ENCODE peak calls at places on chromosomes 12 and 14, in six cellular contexts. Y is progenitor cell of endocrine pancreas; C is body of pancreas; V is KBM-7; U is activated naive CD4-positive, alpha-beta T cell treated with Interleukin-2 at 50 U/mL for 16 hours; Z is cardiac fibroblast. S is an unnamed sample.

GRCh38 chr14:24139272-24139934 is 2.0 kb downstream of the EMC9 start:
- DNase-seq in Z (no peak), Y (no peak), C (no peak), U (peak; percentile 32), V (no peak), S (no peak)

GRCh38 chr14:91957876-91958313 is 10.4 kb upstream of the FBLN5 start:
- DNase-seq in C (no peak), Y (no peak), Z (no peak), V (no peak), U (no peak), S (no peak)

GRCh38 chr12:113932411-113933196 is 33.5 kb downstream of the RBM19 start:
- DNase-seq in C (no peak), V (peak; percentile 20), U (no peak), Z (peak; percentile 72), Y (no peak), S (no peak)

GRCh38 chr14:103540816-103541493 is 12.0 kb downstream of the TRMT61A start:
- DNase-seq in C (no peak), V (no peak), U (no peak), Y (no peak), Z (no peak), S (no peak)

GRCh38 chr12:67681941-67682340 is 33.4 kb downstream of the DYRK2 start:
- DNase-seq in V (no peak), Z (no peak), Y (no peak), C (no peak), U (no peak), S (no peak)

GRCh38 chr14:53011053-53011462 is 60.2 kb upstream of the FERMT2 start:
- DNase-seq in Y (no peak), U (no peak), C (peak; percentile 44), Z (peak; percentile 99), V (no peak), S (no peak)

GRCh38 chr12:75505706-75506312 is 5.6 kb downstream of the KRR1 start:
- DNase-seq in V (peak; percentile 57), Y (no peak), U (no peak), C (no peak), Z (peak; percentile 62), S (peak; percentile 54)

GRCh38 chr12:3195859-3196483 is 118.8 kb downstream of the TSPAN9 start:
- DNase-seq in V (no peak), Y (no peak), C (no peak), U (no peak), Z (no peak), S (no peak)

GRCh38 chr14:59308706-59309105 is 120.2 kb downstream of the DAAM1 start:
- DNase-seq in U (no peak), V (no peak), Y (no peak), C (no peak), Z (peak; percentile 76), S (peak; percentile 53)

GRCh38 chr12:3747543-3747942 is 5.4 kb downstream of the CRACR2A start:
- DNase-seq in C (no peak), Y (no peak), Z (no peak), U (peak; percentile 47), V (no peak), S (no peak)

GRCh38 chr14:42911642-42912041 is 1305.0 kb downstream of the LRFN5 start:
- DNase-seq in V (no peak), Z (peak; percentile 1), Y (no peak), C (no peak), U (no peak), S (no peak)

GRCh38 chr12:85711735-85712390 is 124.3 kb downstream of the RASSF9 start:
- DNase-seq in U (no peak), Z (no peak), V (no peak), Y (no peak), C (no peak), S (no peak)

GRCh38 chr14:96398432-96398831 is 6.5 kb downstream of the AK7 start:
- DNase-seq in C (no peak), Z (no peak), Y (no peak), V (no peak), U (no peak), S (no peak)

GRCh38 chr14:103258211-103258610 is 75.8 kb upstream of the EIF5 start:
- DNase-seq in U (no peak), C (no peak), V (no peak), Y (no peak), Z (no peak), S (no peak)

GRCh38 chr12:28164644-28165313 is 25.5 kb upstream of the CCDC91 start:
- DNase-seq in V (no peak), Y (no peak), Z (no peak), C (peak; percentile 59), U (no peak), S (no peak)

GRCh38 chr12:91774471-91774921 is 371.1 kb downstream of the BTG1 start:
- DNase-seq in U (no peak), Z (peak; percentile 74), C (peak; percentile 14), V (no peak), Y (no peak), S (peak; percentile 8)

GRCh38 chr12:72543777-72544467 is 271.8 kb downstream of the TRHDE start:
- DNase-seq in U (no peak), Z (no peak), C (no peak), V (no peak), Y (no peak), S (no peak)

GRCh38 chr14:65277027-65277426 is 135.5 kb upstream of the FUT8 start:
- DNase-seq in V (no peak), Z (no peak), Y (no peak), C (no peak), U (no peak), S (no peak)

GRCh38 chr12:124027753-124028559 is 54.9 kb downstream of the ZNF664 start:
- DNase-seq in Y (no peak), C (no peak), V (no peak), U (no peak), Z (no peak), S (no peak)

S was measured in lung microvascular endothelial cell.